ENCODE peak calls at places on chromosome X, in ten cellular contexts. R is retina; H is NCI-H2081; Y is NCI-H146; U is CD8-positive, alpha-beta memory T cell; G is ureter; A is transverse colon; S is activated CD8-positive, alpha-beta T cell treated with anti-CD3 and anti-CD28 coated beads for 36 hours; F is NCI-H1436; B is uterus. X is an unnamed sample.

GRCh38 chrX:123833387-123833786 is 26.5 kb upstream of the XIAP start:
- DNase-seq in R (peak; percentile 39), H (peak; percentile 79), Y (peak; percentile 61), U (peak; percentile 26), G (peak; percentile 66), A (peak; percentile 76), S (peak; percentile 67), F (peak; percentile 60), B (peak; percentile 37), X (no peak)

GRCh38 chrX:71103110-71103983 is 3.2 kb downstream of the CXorf65 start:
- DNase-seq in R (no peak), H (no peak), Y (no peak), U (peak; percentile 56), G (peak; percentile 52), A (peak; percentile 53), S (peak; percentile 80), F (peak; percentile 82), B (no peak), X (no peak)

GRCh38 chrX:72052415-72053090 is 79.2 kb downstream of the RTL5 start:
- DNase-seq in R (no peak), H (no peak), Y (no peak), U (no peak), G (peak; percentile 17), A (no peak), S (no peak), F (no peak), B (no peak), X (no peak)

GRCh38 chrX:132270021-132270420 is 50.8 kb upstream of the RAP2C start:
- DNase-seq in R (no peak), H (no peak), Y (no peak), U (no peak), G (no peak), A (no peak), S (no peak), F (no peak), B (no peak), X (peak; percentile 16)

GRCh38 chrX:132833373-132833772 is 125.1 kb downstream of the HS6ST2 start:
- DNase-seq in R (no peak), H (no peak), Y (no peak), U (no peak), G (no peak), A (no peak), S (no peak), F (no peak), B (no peak), X (no peak)

GRCh38 chrX:40006025-40007017 is 91.4 kb downstream of the BCOR start:
- DNase-seq in R (peak; percentile 77), H (no peak), Y (no peak), U (no peak), G (no peak), A (peak; percentile 71), S (peak; percentile 59), F (no peak), B (peak; percentile 40), X (no peak)

GRCh38 chrX:139759637-139760036 is 51.7 kb upstream of the MCF2 start:
- DNase-seq in R (no peak), H (no peak), Y (no peak), U (no peak), G (no peak), A (no peak), S (peak; percentile 3), F (peak; percentile 0), B (no peak), X (no peak)

GRCh38 chrX:45508459-45508858 is 307.8 kb upstream of the DIPK2B start:
- DNase-seq in R (no peak), H (no peak), Y (no peak), U (no peak), G (no peak), A (no peak), S (no peak), F (no peak), B (no peak), X (no peak)

GRCh38 chrX:7580127-7580526 is 262.8 kb upstream of the VCX start:
- DNase-seq in R (no peak), H (no peak), Y (no peak), U (no peak), G (no peak), A (no peak), S (no peak), F (no peak), B (no peak), X (no peak)

GRCh38 chrX:105648732-105649131 is 173.6 kb upstream of the NRK start:
- DNase-seq in R (no peak), H (no peak), Y (no peak), U (no peak), G (no peak), A (no peak), S (no peak), F (no peak), B (no peak), X (no peak)

GRCh38 chrX:70664726-70665125 is 220.1 kb downstream of the DLG3 start:
- DNase-seq in R (peak; percentile 1), H (peak; percentile 30), Y (peak; percentile 42), U (no peak), G (no peak), A (no peak), S (peak; percentile 12), F (peak; percentile 24), B (no peak), X (no peak)

X was measured in skeletal muscle cell.